ENCODE peak calls at places on chromosomes 16 and 17, in four cellular contexts. One of them, this sample, is unnamed.

GRCh38 chr17:44607836-44608690 is 48.2 kb upstream of the MEIOC start:
- DNase-seq in heart right ventricle: no peak
- DNase-seq in omental fat pad: no peak
- DNase-seq in ovary: no peak
- DNase-seq in this sample: no peak

GRCh38 chr17:13204607-13205237 is 186.9 kb upstream of the ELAC2 start:
- DNase-seq in heart right ventricle: no peak
- DNase-seq in omental fat pad: no peak
- DNase-seq in ovary: no peak
- DNase-seq in this sample: no peak

GRCh38 chr17:62662855-62663254 is 35.4 kb downstream of the MRC2 start:
- DNase-seq in heart right ventricle: no peak
- DNase-seq in ovary: peak
- DNase-seq in omental fat pad: no peak
- DNase-seq in this sample: no peak

GRCh38 chr17:36863676-36864075 is 73.6 kb upstream of the LHX1 start:
- DNase-seq in heart right ventricle: no peak
- DNase-seq in ovary: no peak
- DNase-seq in omental fat pad: no peak
- DNase-seq in this sample: no peak

GRCh38 chr17:53721101-53721500 is 101.6 kb upstream of the KIF2B start:
- DNase-seq in heart right ventricle: no peak
- DNase-seq in ovary: no peak
- DNase-seq in omental fat pad: no peak
- DNase-seq in this sample: no peak

GRCh38 chr17:6509295-6509771 is 47.0 kb downstream of the PITPNM3 start:
- DNase-seq in omental fat pad: no peak
- DNase-seq in heart right ventricle: no peak
- DNase-seq in ovary: no peak
- DNase-seq in this sample: no peak

GRCh38 chr16:66226762-66227161 is 139.7 kb upstream of the CDH5 start:
- DNase-seq in heart right ventricle: peak
- DNase-seq in omental fat pad: no peak
- DNase-seq in ovary: no peak
- DNase-seq in this sample: no peak

GRCh38 chr17:42281571-42282096 is 5.4 kb upstream of the STAT5B start:
- DNase-seq in ovary: peak
- DNase-seq in heart right ventricle: no peak
- DNase-seq in omental fat pad: peak
- DNase-seq in this sample: no peak

GRCh38 chr17:76697702-76698465 is 12.9 kb downstream of the MXRA7 start:
- DNase-seq in omental fat pad: no peak
- DNase-seq in ovary: peak
- DNase-seq in heart right ventricle: no peak
- DNase-seq in this sample: no peak

GRCh38 chr16:64892843-64893242 is 229.0 kb downstream of the CDH11 start:
- DNase-seq in heart right ventricle: no peak
- DNase-seq in omental fat pad: no peak
- DNase-seq in ovary: no peak
- DNase-seq in this sample: peak

GRCh38 chr17:74677558-74678466 is 34.9 kb downstream of the CD300LF start:
- DNase-seq in heart right ventricle: peak
- DNase-seq in omental fat pad: no peak
- DNase-seq in ovary: no peak
- DNase-seq in this sample: no peak

GRCh38 chr17:75844530-75845057 is 390 bp upstream of the UNC13D start:
- DNase-seq in omental fat pad: no peak
- DNase-seq in heart right ventricle: no peak
- DNase-seq in ovary: no peak
- DNase-seq in this sample: no peak

This sample was measured in kidney epithelial cell.